ENCODE peak calls at places on chromosomes 5 and 9, in seven cellular contexts. N, P, L, W, G, S and T are unnamed samples.

GRCh38 chr9:15353892-15354291 is 46.9 kb upstream of the TTC39B start:
- DNase-seq in N (no peak), P (no peak), L (no peak), W (no peak), G (no peak), S (no peak), T (no peak)

GRCh38 chr9:7146582-7146981 is 388.8 kb downstream of the KDM4C start:
- DNase-seq in N (no peak), P (no peak), L (no peak), W (no peak), G (no peak), S (no peak), T (no peak)

GRCh38 chr5:137862251-137862650 is 5.4 kb upstream of the MYOT start:
- DNase-seq in N (no peak), P (no peak), L (no peak), W (no peak), G (no peak), S (no peak), T (no peak)

GRCh38 chr9:70010015-70010414 is 33.6 kb upstream of the MAMDC2 start:
- DNase-seq in N (peak), P (no peak), L (no peak), W (no peak), G (no peak), S (no peak), T (no peak)

GRCh38 chr5:147892696-147893296 is 13.5 kb downstream of the C5orf46 start:
- DNase-seq in N (no peak), P (peak), L (no peak), W (no peak), G (no peak), S (no peak), T (peak)

GRCh38 chr5:178086266-178086665 is 27.1 kb upstream of the N4BP3 start:
- DNase-seq in N (no peak), P (no peak), L (no peak), W (no peak), G (no peak), S (no peak), T (no peak)

GRCh38 chr9:70418822-70419545 is 4.5 kb upstream of the KLF9 start:
- DNase-seq in N (peak), P (peak), L (peak), W (peak), G (peak), S (peak), T (peak)

GRCh38 chr5:71471193-71471592 is 15.7 kb downstream of the BDP1 start:
- DNase-seq in N (peak), P (no peak), L (no peak), W (no peak), G (no peak), S (no peak), T (no peak)

GRCh38 chr9:134730011-134730760 is 88.6 kb downstream of the COL5A1 start:
- DNase-seq in N (peak), P (peak), L (no peak), W (no peak), G (no peak), S (no peak), T (peak)

GRCh38 chr5:38330207-38330606 is 71.8 kb downstream of the EGFLAM start:
- DNase-seq in N (no peak), P (no peak), L (no peak), W (no peak), G (no peak), S (peak), T (no peak)

GRCh38 chr5:40204157-40204556 is 475.6 kb upstream of the PTGER4 start:
- DNase-seq in N (no peak), P (no peak), L (no peak), W (no peak), G (no peak), S (no peak), T (no peak)

GRCh38 chr9:93137362-93137761 is 3.3 kb upstream of the NINJ1 start:
- DNase-seq in N (no peak), P (no peak), L (no peak), W (no peak), G (no peak), S (no peak), T (no peak)

GRCh38 chr5:55625603-55625875 is 86.6 kb downstream of the SLC38A9 start:
- DNase-seq in N (no peak), P (no peak), L (no peak), W (no peak), G (no peak), S (no peak), T (no peak)

GRCh38 chr5:15897609-15898008 is 282.0 kb downstream of the MARCHF11 start:
- DNase-seq in N (peak), P (no peak), L (no peak), W (no peak), G (no peak), S (no peak), T (peak)

GRCh38 chr9:108854094-108854493 is 1.7 kb downstream of the ACTL7B start:
- DNase-seq in N (no peak), P (no peak), L (no peak), W (no peak), G (no peak), S (no peak), T (no peak)

GRCh38 chr5:81506900-81507588 is 113.1 kb upstream of the ACOT12 start:
- DNase-seq in N (peak), P (peak), L (peak), W (no peak), G (peak), S (peak), T (peak)

GRCh38 chr9:134637696-134638502 is 3.7 kb upstream of the COL5A1 start:
- DNase-seq in N (no peak), P (no peak), L (no peak), W (no peak), G (no peak), S (peak), T (no peak)

GRCh38 chr5:17019324-17019723 is 83.2 kb upstream of the MYO10 start:
- DNase-seq in N (peak), P (no peak), L (no peak), W (no peak), G (no peak), S (no peak), T (peak)

GRCh38 chr9:122158202-122158601 is 1.4 kb downstream of the NDUFA8 start:
- DNase-seq in N (peak), P (no peak), L (peak), W (peak), G (peak), S (peak), T (peak)

GRCh38 chr5:5585751-5586341 is 163.4 kb downstream of the ICE1 start:
- DNase-seq in N (no peak), P (no peak), L (no peak), W (no peak), G (no peak), S (no peak), T (peak)

GRCh38 chr5:64632251-64632650 is 58.1 kb upstream of the SHISAL2B start:
- DNase-seq in N (peak), P (no peak), L (no peak), W (no peak), G (no peak), S (no peak), T (peak)

GRCh38 chr9:16458696-16459420 is 411.6 kb downstream of the BNC2 start:
- DNase-seq in N (no peak), P (no peak), L (no peak), W (no peak), G (no peak), S (no peak), T (peak)

GRCh38 chr5:40240111-40240510 is 439.6 kb upstream of the PTGER4 start:
- DNase-seq in N (peak), P (no peak), L (no peak), W (no peak), G (peak), S (peak), T (no peak)

GRCh38 chr9:124280176-124280691 is 22.5 kb downstream of the NEK6 start:
- DNase-seq in N (peak), P (no peak), L (no peak), W (no peak), G (no peak), S (peak), T (peak)

GRCh38 chr5:151137067-151137825 is 20.3 kb downstream of the ANXA6 start:
- DNase-seq in N (no peak), P (no peak), L (no peak), W (no peak), G (no peak), S (no peak), T (no peak)

GRCh38 chr9:133868203-133868602 is 123.9 kb downstream of the VAV2 start:
- DNase-seq in N (no peak), P (no peak), L (no peak), W (no peak), G (no peak), S (no peak), T (no peak)

GRCh38 chr9:6645153-6646027 is at the start of gene GLDC:
- DNase-seq in N (no peak), P (peak), L (peak), W (peak), G (peak), S (peak), T (peak)

GRCh38 chr9:96073531-96074284 is 198.2 kb downstream of the ERCC6L2 start:
- DNase-seq in N (no peak), P (peak), L (no peak), W (no peak), G (no peak), S (no peak), T (no peak)

GRCh38 chr9:18473551-18474279 is at the start of gene ADAMTSL1:
- DNase-seq in N (peak), P (peak), L (no peak), W (no peak), G (no peak), S (no peak), T (peak)

GRCh38 chr9:13113201-13113600 is 166.3 kb downstream of the MPDZ start:
- DNase-seq in N (peak), P (no peak), L (no peak), W (no peak), G (no peak), S (no peak), T (peak)

GRCh38 chr5:114447084-114447773 is 85.4 kb downstream of the KCNN2 start:
- DNase-seq in N (no peak), P (no peak), L (no peak), W (no peak), G (no peak), S (no peak), T (peak)

GRCh38 chr9:224540-225520 is 10.2 kb downstream of the DOCK8 start:
- DNase-seq in N (no peak), P (no peak), L (no peak), W (no peak), G (no peak), S (no peak), T (no peak)

GRCh38 chr5:89728134-89728533 is 681.4 kb downstream of the CETN3 start:
- DNase-seq in N (no peak), P (no peak), L (no peak), W (no peak), G (no peak), S (no peak), T (no peak)

GRCh38 chr5:140182075-140182709 is 7.2 kb downstream of the CYSTM1 start:
- DNase-seq in N (peak), P (no peak), L (no peak), W (no peak), G (no peak), S (no peak), T (peak)

GRCh38 chr5:124631874-124632550 is 114.4 kb downstream of the ZNF608 start:
- DNase-seq in N (no peak), P (no peak), L (no peak), W (no peak), G (no peak), S (peak), T (no peak)

GRCh38 chr5:1244976-1245375 is 19.8 kb downstream of the SLC6A18 start:
- DNase-seq in N (no peak), P (no peak), L (no peak), W (no peak), G (no peak), S (no peak), T (no peak)

GRCh38 chr9:37100317-37100716 is 20.1 kb upstream of the ZCCHC7 start:
- DNase-seq in N (no peak), P (no peak), L (no peak), W (no peak), G (no peak), S (no peak), T (no peak)